ENCODE peak calls at places on chromosomes 11 and 22, in nine cellular contexts. W is coronary artery, R is cardiac muscle cell, K is colonic mucosa, L is tibial artery, N is cardiac fibroblast, O is bronchial epithelial cell, H is GM12865, T is left ventricle myocardium inferior. J is an unnamed sample.

GRCh38 chr11:8070417-8071101 is 10.5 kb upstream of the TUB start:
- DNase-seq in W (peak; percentile 21), R (peak; percentile 64), K (no peak), L (peak; percentile 20), N (peak; percentile 72), O (peak; percentile 34), H (peak; percentile 22), T (no peak), J (no peak)

GRCh38 chr22:31229402-31230140 is 17.5 kb downstream of the LIMK2 start:
- DNase-seq in W (no peak), R (no peak), K (peak; percentile 78), L (peak; percentile 57), N (peak; percentile 65), O (no peak), H (peak; percentile 65), T (peak; percentile 47), J (no peak)

GRCh38 chr22:37906364-37907008 is 389 bp downstream of the MICALL1 start:
- DNase-seq in W (no peak), R (peak; percentile 19), K (peak; percentile 53), L (no peak), N (no peak), O (no peak), H (peak; percentile 46), T (peak; percentile 35), J (no peak)

GRCh38 chr11:58573451-58574104 is 2.1 kb downstream of the LPXN start:
- DNase-seq in W (no peak), R (peak; percentile 73), K (peak; percentile 53), L (peak; percentile 81), N (peak; percentile 84), O (peak; percentile 93), H (peak; percentile 81), T (peak; percentile 47), J (peak; percentile 70)

GRCh38 chr11:110032957-110033570 is 60.1 kb upstream of the ZC3H12C start:
- DNase-seq in W (no peak), R (no peak), K (no peak), L (no peak), N (no peak), O (peak; percentile 49), H (no peak), T (no peak), J (no peak)

GRCh38 chr11:104727768-104728167 is 170.5 kb downstream of the CASP12 start:
- DNase-seq in W (no peak), R (peak; percentile 4), K (no peak), L (no peak), N (no peak), O (no peak), H (no peak), T (no peak), J (no peak)

GRCh38 chr22:50009251-50009650 is 3.3 kb downstream of the IL17REL start:
- DNase-seq in W (no peak), R (no peak), K (no peak), L (no peak), N (no peak), O (no peak), H (no peak), T (no peak), J (no peak)

GRCh38 chr11:43393765-43394355 is 35.1 kb downstream of the TTC17 start:
- DNase-seq in W (no peak), R (peak; percentile 0), K (peak; percentile 29), L (no peak), N (peak; percentile 80), O (no peak), H (no peak), T (peak; percentile 20), J (no peak)

GRCh38 chr11:79045018-79045787 is 395.6 kb downstream of the TENM4 start:
- DNase-seq in W (no peak), R (no peak), K (no peak), L (no peak), N (no peak), O (no peak), H (no peak), T (no peak), J (no peak)

GRCh38 chr22:27687984-27688545 is 113.5 kb downstream of the MN1 start:
- DNase-seq in W (no peak), R (no peak), K (no peak), L (no peak), N (no peak), O (peak; percentile 74), H (no peak), T (no peak), J (no peak)

GRCh38 chr11:61912530-61912898 is 4.9 kb downstream of the RAB3IL1 start:
- DNase-seq in W (peak; percentile 72), R (no peak), K (peak; percentile 33), L (peak; percentile 70), N (no peak), O (no peak), H (no peak), T (peak; percentile 25), J (no peak)

GRCh38 chr11:132028380-132029240 is 658.2 kb downstream of the NTM start:
- DNase-seq in W (no peak), R (peak; percentile 53), K (peak; percentile 31), L (no peak), N (no peak), O (peak; percentile 61), H (peak; percentile 62), T (peak; percentile 28), J (no peak)

GRCh38 chr11:109590782-109591181 is 168.8 kb downstream of the C11orf87 start:
- DNase-seq in W (no peak), R (no peak), K (no peak), L (no peak), N (no peak), O (peak; percentile 29), H (no peak), T (no peak), J (no peak)

GRCh38 chr11:76617553-76618265 is 52.8 kb downstream of the LRRC32 start:
- DNase-seq in W (peak; percentile 71), R (no peak), K (no peak), L (no peak), N (peak; percentile 84), O (no peak), H (no peak), T (no peak), J (no peak)

GRCh38 chr11:13317293-13318080 is 39.9 kb downstream of the BMAL1 start:
- DNase-seq in W (no peak), R (no peak), K (no peak), L (no peak), N (no peak), O (no peak), H (no peak), T (no peak), J (no peak)

GRCh38 chr11:121352301-121352891 is 59.8 kb downstream of the SC5D start:
- DNase-seq in W (no peak), R (no peak), K (no peak), L (no peak), N (no peak), O (no peak), H (no peak), T (no peak), J (no peak)

GRCh38 chr22:39738746-39739145 is 154.8 kb downstream of the ENTHD1 start:
- DNase-seq in W (no peak), R (no peak), K (no peak), L (no peak), N (peak; percentile 52), O (peak; percentile 13), H (no peak), T (no peak), J (peak; percentile 10)

GRCh38 chr22:20208713-20209310 is 58.0 kb upstream of the CCDC188 start:
- DNase-seq in W (no peak), R (no peak), K (no peak), L (no peak), N (no peak), O (no peak), H (no peak), T (no peak), J (no peak)
- H3K4me3 ChIP-seq in W (no peak overlapping the region), R (no peak overlapping the region), K (no peak overlapping the region), L (no peak overlapping the region), N (no peak overlapping the region), O (no peak overlapping the region), H (no peak overlapping the region), T (no peak overlapping the region), J (no peak overlapping the region)

GRCh38 chr11:45147017-45147728 is 734 bp downstream of the PRDM11 start:
- DNase-seq in W (peak; percentile 95), R (peak; percentile 96), K (peak; percentile 95), L (peak; percentile 96), N (peak; percentile 98), O (peak; percentile 78), H (peak; percentile 98), T (peak; percentile 96), J (peak; percentile 81)
- TF ChIP-seq CTCF in W (no peak), R (no peak), K (no peak), L (no peak), N (no peak), O (no peak), H (no peak), T (peak; percentile 20), J (no peak)

GRCh38 chr11:73311394-73311869 is 3.4 kb downstream of the ARHGEF17 start:
- DNase-seq in W (no peak), R (no peak), K (no peak), L (peak; percentile 26), N (no peak), O (no peak), H (no peak), T (no peak), J (no peak)
- H3K4me3 ChIP-seq in W (peak overlapping the region; percentile 85), R (peak overlapping the region; percentile 17), K (peak overlapping the region; percentile 15), L (peak overlapping the region; percentile 90), N (peak overlapping the region; percentile 44), O (no peak overlapping the region), H (peak overlapping the region; percentile 5), T (peak overlapping the region; percentile 88), J (peak overlapping the region; percentile 47)

DNA sequence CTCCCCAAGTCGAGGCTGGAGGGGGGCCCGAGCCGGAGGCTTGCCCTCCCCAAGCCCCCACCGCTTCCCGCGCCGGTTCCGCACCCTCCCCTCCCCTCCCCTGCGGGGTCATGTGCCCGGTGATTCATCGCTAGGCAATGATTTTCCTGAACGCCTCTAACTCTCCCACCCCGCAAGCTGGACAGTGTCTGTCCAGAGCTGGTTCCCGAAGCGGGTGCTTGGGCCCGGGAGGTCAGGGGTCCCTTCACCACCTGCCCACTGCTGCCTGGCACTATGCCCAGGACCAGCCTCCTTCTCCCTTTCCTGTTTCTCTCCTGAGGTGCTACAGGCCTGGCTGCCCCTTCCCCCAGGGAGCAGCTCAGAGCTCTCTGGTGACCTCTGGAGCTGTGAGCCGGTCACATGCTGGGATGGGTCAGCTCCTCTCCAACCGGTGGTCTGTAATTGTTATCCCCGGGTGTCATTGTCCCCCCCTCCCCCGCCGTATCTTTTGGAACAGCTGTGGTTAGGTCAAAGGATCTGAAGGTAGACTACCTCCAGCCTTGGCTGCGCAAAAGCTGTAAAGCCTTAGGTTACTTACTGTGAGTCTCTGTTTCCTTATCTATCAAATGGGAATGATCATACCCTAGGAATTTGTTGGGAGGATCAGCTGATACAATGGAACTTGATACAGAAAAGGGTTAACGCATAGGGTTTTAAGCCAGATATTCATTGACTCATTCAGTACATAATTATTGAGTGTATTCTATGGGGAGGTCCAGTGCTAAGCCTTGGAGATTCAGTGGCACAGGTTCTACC is 722 bp downstream of the STX3 start:
- DNase-seq in W (peak; percentile 88), R (peak; percentile 55), K (peak; percentile 92), L (peak; percentile 82), N (peak; percentile 81), O (peak; percentile 67), H (no peak), T (peak; percentile 65), J (peak; percentile 11)
- TF ChIP-seq CTCF in W (no peak), R (no peak), K (no peak), L (no peak), N (no peak), O (no peak), H (no peak), T (no peak), J (no peak)

GRCh38 chr11:124747406-124748099 is 4.5 kb downstream of the VSIG2 start:
- DNase-seq in W (no peak), R (no peak), K (no peak), L (no peak), N (no peak), O (no peak), H (no peak), T (no peak), J (no peak)
- H3K4me3 ChIP-seq in W (no peak overlapping the region), R (no peak overlapping the region), K (no peak overlapping the region), L (no peak overlapping the region), N (no peak overlapping the region), O (no peak overlapping the region), H (no peak overlapping the region), T (peak overlapping the region; percentile 66), J (no peak overlapping the region)

J was measured in AG09309.